ENCODE peak calls at places on chromosomes 7 and 10, in six cellular contexts. X is GM06990; N is HL-60; P is neural crest cell; B is hypothalamus; E is activated CD4-positive, alpha-beta T cell treated with anti-CD3 and anti-CD28 coated beads, Interleukin-2, amount 50 U/mL, for 24 hours. D is an unnamed sample.

GRCh38 chr10:11899067-11899876 is 76.1 kb downstream of the PROSER2 start:
- DNase-seq in X (no peak), N (no peak), P (no peak), B (no peak), E (no peak), D (no peak)

GRCh38 chr10:73252445-73253225 is at the start of gene MRPS16:
- DNase-seq in X (peak), N (peak), P (peak), B (peak), E (peak), D (peak)

GRCh38 chr10:34593955-34594354 is 221.1 kb downstream of the PARD3 start:
- DNase-seq in X (no peak), N (no peak), P (no peak), B (no peak), E (no peak), D (no peak)

GRCh38 chr7:134327896-134328295 is 11.2 kb upstream of the SLC35B4 start:
- DNase-seq in X (peak), N (peak), P (peak), B (no peak), E (peak), D (peak)

GRCh38 chr7:13115157-13115772 is 427.8 kb downstream of the ARL4A start:
- DNase-seq in X (no peak), N (no peak), P (no peak), B (no peak), E (no peak), D (no peak)

GRCh38 chr10:61888744-61889143 is 12.8 kb upstream of the ARID5B start:
- DNase-seq in X (no peak), N (no peak), P (no peak), B (no peak), E (no peak), D (no peak)

GRCh38 chr7:16914771-16915170 is 33.0 kb upstream of the AGR3 start:
- DNase-seq in X (no peak), N (no peak), P (no peak), B (no peak), E (no peak), D (no peak)

GRCh38 chr7:3673524-3673923 is 372.5 kb downstream of the SDK1 start:
- DNase-seq in X (no peak), N (no peak), P (peak), B (no peak), E (peak), D (peak)

GRCh38 chr10:117461766-117462423 is 80.7 kb upstream of the EMX2 start:
- DNase-seq in X (no peak), N (no peak), P (no peak), B (no peak), E (no peak), D (no peak)

GRCh38 chr7:116569737-116570136 is 44.9 kb downstream of the CAV1 start:
- DNase-seq in X (no peak), N (no peak), P (no peak), B (no peak), E (no peak), D (no peak)

GRCh38 chr7:124403112-124403511 is 362.5 kb downstream of the GPR37 start:
- DNase-seq in X (no peak), N (no peak), P (no peak), B (no peak), E (no peak), D (no peak)

GRCh38 chr10:100516847-100517246 is 2.8 kb downstream of the SEC31B start:
- DNase-seq in X (no peak), N (no peak), P (no peak), B (no peak), E (no peak), D (no peak)

GRCh38 chr10:62462456-62462855 is 88.3 kb downstream of the ZNF365 start:
- DNase-seq in X (no peak), N (no peak), P (no peak), B (no peak), E (no peak), D (no peak)

GRCh38 chr10:129074939-129075338 is 392.1 kb upstream of the MGMT start:
- DNase-seq in X (no peak), N (no peak), P (no peak), B (no peak), E (no peak), D (no peak)